ENCODE peak calls at places on chromosomes 1 and 21, in seven cellular contexts. One of them, this sample, is unnamed. For H3K4me1, the result is how much of the 10 kb centered on the place peaks cover.

GRCh38 chr1:8133657-8134430 is 107.7 kb upstream of the ERRFI1 start:
- DNase-seq in A549: no peak
- DNase-seq in cardiac muscle cell: peak
- DNase-seq in CD8-positive, alpha-beta T cell: no peak
- DNase-seq in mammary epithelial cell: peak
- DNase-seq in CD8-positive, alpha-beta memory T cell: no peak
- DNase-seq in HCT116: peak
- DNase-seq in this sample: peak

GRCh38 chr1:13732971-13733667 is 33.1 kb downstream of the PRDM2 start:
- DNase-seq in HCT116: no peak
- DNase-seq in A549: no peak
- DNase-seq in CD8-positive, alpha-beta memory T cell: no peak
- DNase-seq in CD8-positive, alpha-beta T cell: peak
- DNase-seq in mammary epithelial cell: no peak
- DNase-seq in cardiac muscle cell: no peak
- DNase-seq in this sample: no peak

GRCh38 chr1:36542962-36543515 is 60.3 kb upstream of the CSF3R start:
- DNase-seq in CD8-positive, alpha-beta memory T cell: no peak
- DNase-seq in A549: no peak
- DNase-seq in cardiac muscle cell: peak
- DNase-seq in CD8-positive, alpha-beta T cell: no peak
- DNase-seq in mammary epithelial cell: no peak
- DNase-seq in HCT116: no peak
- DNase-seq in this sample: peak

GRCh38 chr1:178294654-178295053 is 200.8 kb downstream of the RASAL2 start:
- DNase-seq in A549: no peak
- DNase-seq in cardiac muscle cell: no peak
- DNase-seq in CD8-positive, alpha-beta T cell: no peak
- DNase-seq in CD8-positive, alpha-beta memory T cell: no peak
- DNase-seq in mammary epithelial cell: peak
- DNase-seq in HCT116: no peak
- DNase-seq in this sample: no peak

GRCh38 chr1:50985094-50985493 is 15.0 kb downstream of the CDKN2C start:
- DNase-seq in HCT116: no peak
- DNase-seq in CD8-positive, alpha-beta T cell: no peak
- DNase-seq in A549: no peak
- DNase-seq in cardiac muscle cell: no peak
- DNase-seq in mammary epithelial cell: no peak
- DNase-seq in CD8-positive, alpha-beta memory T cell: no peak
- DNase-seq in this sample: peak

GRCh38 chr1:6795661-6796060 is 10.4 kb downstream of the CAMTA1 start:
- DNase-seq in CD8-positive, alpha-beta memory T cell: no peak
- DNase-seq in A549: peak
- DNase-seq in mammary epithelial cell: no peak
- DNase-seq in cardiac muscle cell: no peak
- DNase-seq in HCT116: no peak
- DNase-seq in CD8-positive, alpha-beta T cell: no peak
- DNase-seq in this sample: no peak

GRCh38 chr1:28781305-28781704 is 30.7 kb upstream of the OPRD1 start:
- DNase-seq in mammary epithelial cell: no peak
- DNase-seq in CD8-positive, alpha-beta T cell: no peak
- DNase-seq in A549: no peak
- DNase-seq in HCT116: no peak
- DNase-seq in cardiac muscle cell: no peak
- DNase-seq in CD8-positive, alpha-beta memory T cell: no peak
- DNase-seq in this sample: no peak

GRCh38 chr1:36731226-36732037 is 248.7 kb upstream of the CSF3R start:
- DNase-seq in CD8-positive, alpha-beta T cell: no peak
- DNase-seq in mammary epithelial cell: no peak
- DNase-seq in A549: no peak
- DNase-seq in HCT116: no peak
- DNase-seq in CD8-positive, alpha-beta memory T cell: no peak
- DNase-seq in cardiac muscle cell: no peak
- DNase-seq in this sample: no peak

GRCh38 chr1:168732736-168733135 is 3.7 kb upstream of the DPT start:
- DNase-seq in A549: no peak
- DNase-seq in cardiac muscle cell: no peak
- DNase-seq in CD8-positive, alpha-beta memory T cell: no peak
- DNase-seq in HCT116: no peak
- DNase-seq in mammary epithelial cell: no peak
- DNase-seq in CD8-positive, alpha-beta T cell: no peak
- DNase-seq in this sample: no peak

GRCh38 chr21:39849014-39849655 is 18.1 kb upstream of the PCP4 start:
- DNase-seq in A549: no peak
- DNase-seq in HCT116: no peak
- DNase-seq in mammary epithelial cell: no peak
- DNase-seq in cardiac muscle cell: no peak
- DNase-seq in CD8-positive, alpha-beta memory T cell: no peak
- DNase-seq in CD8-positive, alpha-beta T cell: no peak
- DNase-seq in this sample: no peak
- H3K27ac ChIP-seq in A549: no peak
- H3K27ac ChIP-seq in HCT116: no peak
- H3K27ac ChIP-seq in mammary epithelial cell: no peak
- H3K27ac ChIP-seq in cardiac muscle cell: no peak
- H3K27ac ChIP-seq in CD8-positive, alpha-beta memory T cell: no peak
- H3K27ac ChIP-seq in CD8-positive, alpha-beta T cell: no peak
- H3K27ac ChIP-seq in this sample: peak

GRCh38 chr1:3515272-3515671 is 60.8 kb downstream of the ARHGEF16 start:
- DNase-seq in CD8-positive, alpha-beta memory T cell: no peak
- DNase-seq in HCT116: no peak
- DNase-seq in CD8-positive, alpha-beta T cell: no peak
- DNase-seq in A549: no peak
- DNase-seq in mammary epithelial cell: no peak
- DNase-seq in cardiac muscle cell: no peak
- DNase-seq in this sample: no peak

GRCh38 chr1:3515774-3516480 is 61.5 kb downstream of the ARHGEF16 start:
- DNase-seq in mammary epithelial cell: peak
- DNase-seq in CD8-positive, alpha-beta memory T cell: no peak
- DNase-seq in A549: no peak
- DNase-seq in HCT116: no peak
- DNase-seq in cardiac muscle cell: no peak
- DNase-seq in CD8-positive, alpha-beta T cell: no peak
- DNase-seq in this sample: peak

GRCh38 chr1:3516481-3516869 is 62.0 kb downstream of the ARHGEF16 start:
- DNase-seq in cardiac muscle cell: no peak
- DNase-seq in CD8-positive, alpha-beta memory T cell: no peak
- DNase-seq in CD8-positive, alpha-beta T cell: no peak
- DNase-seq in HCT116: no peak
- DNase-seq in mammary epithelial cell: no peak
- DNase-seq in A549: no peak
- DNase-seq in this sample: no peak

GRCh38 chr1:3516911-3517310 is 62.4 kb downstream of the ARHGEF16 start:
- DNase-seq in A549: no peak
- DNase-seq in cardiac muscle cell: no peak
- DNase-seq in mammary epithelial cell: no peak
- DNase-seq in CD8-positive, alpha-beta memory T cell: no peak
- DNase-seq in HCT116: no peak
- DNase-seq in CD8-positive, alpha-beta T cell: no peak
- DNase-seq in this sample: no peak

DNA sequence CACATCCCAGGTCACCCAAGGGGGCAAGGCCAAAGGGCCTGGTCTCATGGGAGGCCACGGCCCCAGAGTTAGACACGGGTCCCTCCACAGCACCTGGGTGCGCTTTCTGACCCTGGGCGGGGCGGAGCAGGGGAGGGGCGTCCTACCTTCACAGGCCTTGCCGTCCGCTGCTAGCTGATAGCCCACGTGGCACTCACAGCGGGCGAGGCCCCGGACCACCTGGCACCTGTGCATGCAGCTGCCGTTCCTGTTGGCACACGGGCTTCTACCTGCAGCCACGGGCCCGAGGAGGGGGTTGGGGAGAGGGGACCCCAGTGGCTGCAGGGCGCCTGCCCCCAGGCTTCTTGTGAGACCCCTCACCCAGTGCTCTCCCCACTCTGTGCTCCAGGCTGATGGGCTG is 59.9 kb downstream of the ARHGEF16 start:
- DNase-seq in mammary epithelial cell: no peak
- DNase-seq in cardiac muscle cell: no peak
- DNase-seq in CD8-positive, alpha-beta memory T cell: no peak
- DNase-seq in HCT116: no peak
- DNase-seq in CD8-positive, alpha-beta T cell: no peak
- DNase-seq in A549: no peak
- DNase-seq in this sample: no peak
- H3K4me1 ChIP-seq in mammary epithelial cell: under half
- H3K4me1 ChIP-seq in cardiac muscle cell: under half
- H3K4me1 ChIP-seq in CD8-positive, alpha-beta memory T cell: under half
- H3K4me1 ChIP-seq in HCT116: under half
- H3K4me1 ChIP-seq in CD8-positive, alpha-beta T cell: under half
- H3K4me1 ChIP-seq in A549: under half
- H3K4me1 ChIP-seq in this sample: under half

GRCh38 chr1:15155760-15156743 is 2.5 kb downstream of the TMEM51 start:
- DNase-seq in cardiac muscle cell: no peak
- DNase-seq in HCT116: no peak
- DNase-seq in mammary epithelial cell: no peak
- DNase-seq in A549: no peak
- DNase-seq in CD8-positive, alpha-beta memory T cell: no peak
- DNase-seq in CD8-positive, alpha-beta T cell: no peak
- DNase-seq in this sample: peak
- H3K27ac ChIP-seq in cardiac muscle cell: no peak
- H3K27ac ChIP-seq in HCT116: no peak
- H3K27ac ChIP-seq in mammary epithelial cell: no peak
- H3K27ac ChIP-seq in A549: peak
- H3K27ac ChIP-seq in CD8-positive, alpha-beta memory T cell: no peak
- H3K27ac ChIP-seq in CD8-positive, alpha-beta T cell: no peak
- H3K27ac ChIP-seq in this sample: no peak

GRCh38 chr1:164637461-164638375 is 78.7 kb downstream of the PBX1 start:
- DNase-seq in CD8-positive, alpha-beta T cell: no peak
- DNase-seq in cardiac muscle cell: no peak
- DNase-seq in CD8-positive, alpha-beta memory T cell: no peak
- DNase-seq in mammary epithelial cell: peak
- DNase-seq in A549: peak
- DNase-seq in HCT116: peak
- DNase-seq in this sample: no peak

GRCh38 chr1:164635074-164635783 is 76.2 kb downstream of the PBX1 start:
- DNase-seq in mammary epithelial cell: no peak
- DNase-seq in cardiac muscle cell: no peak
- DNase-seq in HCT116: no peak
- DNase-seq in CD8-positive, alpha-beta memory T cell: no peak
- DNase-seq in CD8-positive, alpha-beta T cell: no peak
- DNase-seq in A549: no peak
- DNase-seq in this sample: no peak

GRCh38 chr1:164635784-164636729 is 77.1 kb downstream of the PBX1 start:
- DNase-seq in A549: peak
- DNase-seq in CD8-positive, alpha-beta memory T cell: no peak
- DNase-seq in CD8-positive, alpha-beta T cell: no peak
- DNase-seq in HCT116: no peak
- DNase-seq in cardiac muscle cell: no peak
- DNase-seq in mammary epithelial cell: no peak
- DNase-seq in this sample: no peak

GRCh38 chr1:164638506-164639202 is 79.7 kb downstream of the PBX1 start:
- DNase-seq in HCT116: no peak
- DNase-seq in mammary epithelial cell: no peak
- DNase-seq in cardiac muscle cell: no peak
- DNase-seq in CD8-positive, alpha-beta memory T cell: no peak
- DNase-seq in A549: no peak
- DNase-seq in CD8-positive, alpha-beta T cell: no peak
- DNase-seq in this sample: no peak

GRCh38 chr1:164636744-164637143 is 77.8 kb downstream of the PBX1 start:
- DNase-seq in HCT116: no peak
- DNase-seq in CD8-positive, alpha-beta T cell: no peak
- DNase-seq in CD8-positive, alpha-beta memory T cell: no peak
- DNase-seq in cardiac muscle cell: no peak
- DNase-seq in mammary epithelial cell: no peak
- DNase-seq in A549: no peak
- DNase-seq in this sample: no peak
- H3K4me1 ChIP-seq in HCT116: under half
- H3K4me1 ChIP-seq in CD8-positive, alpha-beta T cell: under half
- H3K4me1 ChIP-seq in CD8-positive, alpha-beta memory T cell: under half
- H3K4me1 ChIP-seq in cardiac muscle cell: half or more
- H3K4me1 ChIP-seq in mammary epithelial cell: under half
- H3K4me1 ChIP-seq in A549: half or more
- H3K4me1 ChIP-seq in this sample: under half